ENCODE peak calls at places on chromosomes 3 and 15, in nine cellular contexts. Q, X, G, T, P, V, R, N and S are unnamed samples.

GRCh38 chr3:52682016-52682415 is 3.7 kb downstream of the PBRM1 start:
- DNase-seq in T (peak), N (no peak), G (peak), V (no peak), Q (no peak), P (peak), R (peak), X (peak), S (peak)

GRCh38 chr3:13393427-13394360 is 26.4 kb downstream of the NUP210 start:
- DNase-seq in N (no peak), T (no peak), R (no peak), G (no peak), X (no peak), P (no peak), Q (no peak), V (no peak), S (no peak)

GRCh38 chr15:72237286-72238224 is 6.6 kb upstream of the PKM start:
- DNase-seq in P (peak), T (peak), G (peak), R (peak), N (peak), Q (no peak), X (peak), V (peak), S (no peak)

GRCh38 chr3:139118835-139119234 is 74.1 kb upstream of the PRR23C start:
- DNase-seq in G (no peak), P (no peak), X (no peak), Q (no peak), N (no peak), R (no peak), T (no peak), V (no peak), S (no peak)

GRCh38 chr3:52188586-52189404 is 9.2 kb upstream of the ALAS1 start:
- DNase-seq in P (no peak), T (no peak), N (no peak), R (no peak), Q (no peak), G (no peak), V (no peak), X (no peak), S (no peak)

GRCh38 chr15:84023636-84024035 is 211.9 kb upstream of the GOLGA6L4 start:
- DNase-seq in T (peak), Q (peak), V (peak), G (no peak), P (no peak), X (peak), R (peak), N (peak), S (no peak)

GRCh38 chr15:62109457-62109856 is 42.7 kb downstream of the C2CD4A start:
- DNase-seq in V (no peak), N (no peak), R (no peak), G (no peak), T (no peak), X (no peak), P (no peak), Q (no peak), S (no peak)

GRCh38 chr15:65957451-65957850 is 88.2 kb downstream of the RAB11A start:
- DNase-seq in P (no peak), T (no peak), X (no peak), G (no peak), N (no peak), V (no peak), R (peak), Q (peak), S (no peak)

GRCh38 chr3:171129827-171130226 is 103.3 kb upstream of the SLC2A2 start:
- DNase-seq in Q (no peak), V (no peak), R (no peak), N (no peak), T (no peak), G (no peak), X (no peak), P (peak), S (peak)